ENCODE peak calls at places on chromosomes 12 and 14, in eight cellular contexts. A is kidney, T is Karpas-422, L is foreskin fibroblast, X is MM.1S, G is uterus, S is transverse colon, B is choroid plexus epithelial cell. U is an unnamed sample.

GRCh38 chr12:132827763-132828703 is 636 bp downstream of the GOLGA3 start:
- DNase-seq in T (peak; percentile 48), S (peak; percentile 77), G (no peak), X (no peak), B (peak; percentile 79), L (peak; percentile 41), A (peak; percentile 85), U (no peak)

GRCh38 chr12:91100901-91101300 is 10.4 kb downstream of the LUM start:
- DNase-seq in S (no peak), T (no peak), L (no peak), X (no peak), G (no peak), A (no peak), B (peak; percentile 35), U (no peak)

GRCh38 chr14:101927859-101928258 is 36.5 kb upstream of the DYNC1H1 start:
- DNase-seq in X (no peak), A (peak; percentile 96), L (peak; percentile 97), B (peak; percentile 99), S (peak; percentile 75), G (peak; percentile 94), T (no peak), U (no peak)

GRCh38 chr12:100267603-100268281 is 765 bp downstream of the SCYL2 start:
- DNase-seq in T (peak; percentile 58), G (no peak), B (peak; percentile 42), L (no peak), X (peak; percentile 16), A (no peak), S (no peak), U (no peak)

GRCh38 chr14:88802596-88802995 is 9.8 kb upstream of the EML5 start:
- DNase-seq in T (no peak), A (no peak), B (peak; percentile 6), X (no peak), G (no peak), S (no peak), L (no peak), U (no peak)

GRCh38 chr12:93950321-93950720 is 198.1 kb upstream of the PLXNC1 start:
- DNase-seq in A (no peak), B (no peak), T (no peak), L (no peak), G (no peak), X (no peak), S (no peak), U (no peak)

GRCh38 chr14:105602799-105603763 is 76.7 kb downstream of the TMEM121 start:
- DNase-seq in L (no peak), T (peak; percentile 40), A (peak; percentile 43), B (no peak), G (no peak), S (no peak), X (no peak), U (no peak)

GRCh38 chr14:76710093-76711010 is 50.9 kb upstream of the VASH1 start:
- DNase-seq in L (peak; percentile 24), X (peak; percentile 31), G (no peak), A (no peak), B (peak; percentile 74), S (no peak), T (peak; percentile 82), U (peak; percentile 28)

GRCh38 chr14:101665478-101666078 is 95.9 kb upstream of the PPP2R5C start:
- DNase-seq in X (peak; percentile 40), G (no peak), L (peak; percentile 16), S (peak; percentile 52), T (peak; percentile 92), B (peak; percentile 72), A (no peak), U (peak; percentile 62)

GRCh38 chr14:99360774-99361595 is 89.0 kb upstream of the BCL11B start:
- DNase-seq in G (no peak), A (no peak), L (no peak), T (peak; percentile 91), B (no peak), X (no peak), S (no peak), U (peak; percentile 29)

GRCh38 chr12:124827588-124828184 is 36.0 kb downstream of the SCARB1 start:
- DNase-seq in B (no peak), X (no peak), T (no peak), S (peak; percentile 60), A (no peak), G (no peak), L (no peak), U (no peak)

GRCh38 chr12:58419182-58419760 is 477.9 kb downstream of the ATP23 start:
- DNase-seq in X (no peak), L (no peak), B (no peak), T (no peak), G (no peak), A (peak; percentile 48), S (no peak), U (no peak)

GRCh38 chr14:92619671-92620437 is 106.3 kb downstream of the RIN3 start:
- DNase-seq in X (no peak), A (no peak), B (no peak), S (no peak), L (no peak), G (no peak), T (no peak), U (no peak)

GRCh38 chr14:78983126-78983525 is 813.0 kb downstream of the NRXN3 start:
- DNase-seq in A (no peak), G (no peak), T (no peak), X (no peak), L (no peak), S (no peak), B (peak; percentile 61), U (no peak)

GRCh38 chr12:72098622-72099021 is 160.0 kb downstream of the TPH2 start:
- DNase-seq in S (no peak), G (no peak), B (no peak), L (no peak), T (no peak), A (no peak), X (no peak), U (no peak)

GRCh38 chr14:48536318-48536717 is 860.9 kb upstream of the MDGA2 start:
- DNase-seq in S (no peak), X (no peak), B (no peak), L (no peak), G (no peak), A (no peak), T (peak; percentile 54), U (peak; percentile 7)

GRCh38 chr12:26185532-26186320 is 9.6 kb upstream of the SSPN start:
- DNase-seq in T (no peak), L (no peak), G (no peak), A (no peak), B (no peak), S (no peak), X (no peak), U (no peak)

GRCh38 chr14:103545219-103545914 is 16.4 kb downstream of the TRMT61A start:
- DNase-seq in S (no peak), X (no peak), A (peak; percentile 69), T (no peak), L (no peak), B (no peak), G (no peak), U (no peak)

GRCh38 chr12:12975322-12976077 is 23.5 kb upstream of the GPRC5D start:
- DNase-seq in G (peak; percentile 27), S (peak; percentile 63), A (no peak), X (peak; percentile 75), L (peak; percentile 44), T (peak; percentile 72), B (peak; percentile 74), U (peak; percentile 18)

GRCh38 chr12:12979151-12979550 is 20.9 kb downstream of the HEBP1 start:
- DNase-seq in B (peak; percentile 83), G (no peak), X (no peak), A (no peak), L (no peak), S (no peak), T (no peak), U (no peak)

GRCh38 chr12:12979731-12980259 is 20.3 kb downstream of the HEBP1 start:
- DNase-seq in X (no peak), G (peak; percentile 36), T (no peak), S (no peak), L (peak; percentile 90), A (no peak), B (peak; percentile 97), U (no peak)

GRCh38 chr12:12976366-12976765 is 23.7 kb downstream of the HEBP1 start:
- DNase-seq in L (peak; percentile 91), T (no peak), S (no peak), A (no peak), G (peak; percentile 63), B (peak; percentile 96), X (no peak), U (no peak)

GRCh38 chr12:12977231-12977630 is 22.8 kb downstream of the HEBP1 start:
- DNase-seq in X (no peak), G (no peak), B (no peak), A (no peak), L (no peak), T (no peak), S (no peak), U (no peak)
- H3K4me3 ChIP-seq in X (no peak overlapping the region), G (no peak overlapping the region), B (no peak overlapping the region), A (no peak overlapping the region), L (no peak overlapping the region), T (no peak overlapping the region), S (no peak overlapping the region), U (no peak overlapping the region)

DNA sequence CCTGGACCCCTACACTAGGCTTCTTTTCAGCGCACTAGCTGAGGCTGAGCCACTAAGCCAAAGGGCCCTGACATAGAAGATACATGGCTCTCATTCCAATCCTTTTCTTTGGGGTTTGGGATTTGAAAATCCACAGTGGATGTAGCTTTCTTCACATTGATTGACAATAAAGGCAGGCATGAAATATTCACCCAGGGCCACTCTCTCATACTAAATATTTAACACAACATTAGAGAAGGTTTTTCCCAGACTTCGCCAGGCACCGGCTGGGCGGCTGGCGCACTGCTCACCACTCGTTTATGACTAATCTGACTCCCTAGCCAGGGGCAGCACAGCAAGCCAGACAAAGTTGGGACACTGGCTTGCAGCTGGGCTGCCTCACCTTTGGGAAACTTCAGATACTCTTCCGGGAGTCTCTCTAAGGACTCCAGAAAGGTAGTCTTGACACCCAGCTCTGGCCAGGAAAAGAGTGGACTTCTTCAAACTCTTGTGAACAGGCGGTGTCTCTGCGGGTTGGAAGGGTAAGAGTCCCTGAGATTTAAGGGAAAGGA is 699 bp upstream of the HOXC11 start:
- DNase-seq in X (no peak), B (no peak), A (no peak), L (peak; percentile 74), T (no peak), G (no peak), S (no peak), U (no peak)
- H3K4me3 ChIP-seq in X (no peak overlapping the region), B (no peak overlapping the region), A (no peak overlapping the region), L (peak overlapping the region; percentile 83), T (no peak overlapping the region), G (no peak overlapping the region), S (no peak overlapping the region), U (no peak overlapping the region)

DNA sequence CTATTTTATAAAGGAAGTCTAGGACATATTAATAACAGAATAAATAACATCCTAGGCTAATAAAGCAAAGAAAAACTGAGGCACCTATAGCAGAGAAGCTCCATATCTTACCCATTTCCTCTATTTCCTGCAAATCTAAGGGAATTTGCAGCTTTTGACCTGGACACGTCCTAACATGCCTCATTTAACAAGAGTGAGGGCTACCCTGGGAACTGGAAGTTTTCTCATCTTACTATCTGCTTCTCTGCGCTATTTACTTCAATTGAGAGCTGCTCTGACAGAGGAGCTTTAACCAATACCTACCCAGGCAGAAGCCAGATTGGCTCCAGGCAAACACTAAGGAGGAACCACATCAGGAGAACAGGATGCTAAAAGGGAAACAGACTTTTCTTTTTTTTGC is 5.7 kb downstream of the YBX3 start:
- DNase-seq in A (no peak), G (no peak), T (no peak), L (no peak), S (no peak), B (peak; percentile 68), X (no peak), U (no peak)
- H3K4me3 ChIP-seq in A (no peak overlapping the region), G (no peak overlapping the region), T (no peak overlapping the region), L (peak overlapping the region; percentile 14), S (no peak overlapping the region), B (peak overlapping the region; percentile 42), X (no peak overlapping the region), U (no peak overlapping the region)

GRCh38 chr14:27672047-27672446 is 1074.2 kb upstream of the NOVA1 start:
- DNase-seq in A (no peak), S (no peak), B (no peak), L (no peak), T (no peak), X (no peak), G (no peak), U (no peak)
- H3K4me3 ChIP-seq in A (no peak overlapping the region), S (no peak overlapping the region), B (no peak overlapping the region), L (no peak overlapping the region), T (no peak overlapping the region), X (no peak overlapping the region), G (no peak overlapping the region), U (no peak overlapping the region)